ENCODE peak calls at places on chromosome 4, in five cellular contexts. L, O, I, D and E are unnamed samples.

GRCh38 chr4:20687894-20688293 is 12.4 kb upstream of the PACRGL start:
- DNase-seq in L (no peak), O (no peak), I (no peak), D (no peak), E (no peak)

GRCh38 chr4:168536448-168536847 is 39.6 kb downstream of the PALLD start:
- DNase-seq in L (peak), O (no peak), I (no peak), D (no peak), E (peak)

GRCh38 chr4:86706923-86707597 is 112.9 kb downstream of the PTPN13 start:
- DNase-seq in L (no peak), O (no peak), I (no peak), D (no peak), E (no peak)

GRCh38 chr4:74738756-74739155 is 55.6 kb downstream of the BTC start:
- DNase-seq in L (no peak), O (no peak), I (no peak), D (no peak), E (no peak)

GRCh38 chr4:141761926-141762325 is 125.5 kb downstream of the IL15 start:
- DNase-seq in L (no peak), O (no peak), I (no peak), D (no peak), E (no peak)

GRCh38 chr4:110005461-110006056 is 92.9 kb downstream of the EGF start:
- DNase-seq in L (peak), O (peak), I (no peak), D (peak), E (peak)

GRCh38 chr4:116585240-116585639 is 500.1 kb downstream of the TRAM1L1 start:
- DNase-seq in L (no peak), O (no peak), I (no peak), D (no peak), E (no peak)

GRCh38 chr4:153148796-153149195 is 55.4 kb upstream of the TRIM2 start:
- DNase-seq in L (no peak), O (no peak), I (no peak), D (no peak), E (no peak)

GRCh38 chr4:81486502-81486901 is 14.8 kb upstream of the RASGEF1B start:
- DNase-seq in L (no peak), O (no peak), I (no peak), D (no peak), E (no peak)

GRCh38 chr4:5365071-5366008 is 314.1 kb downstream of the STK32B start:
- DNase-seq in L (no peak), O (peak), I (peak), D (peak), E (peak)

GRCh38 chr4:65310586-65310985 is 359.7 kb downstream of the EPHA5 start:
- DNase-seq in L (no peak), O (no peak), I (no peak), D (no peak), E (no peak)

GRCh38 chr4:73707918-73708577 is 32.3 kb upstream of the CXCL8 start:
- DNase-seq in L (peak), O (no peak), I (no peak), D (no peak), E (peak)

GRCh38 chr4:46937493-46937892 is 28.4 kb upstream of the COX7B2 start:
- DNase-seq in L (no peak), O (no peak), I (no peak), D (no peak), E (no peak)

GRCh38 chr4:144575181-144575580 is 70.8 kb upstream of the HHIP start:
- DNase-seq in L (no peak), O (no peak), I (no peak), D (no peak), E (no peak)

GRCh38 chr4:18566970-18567799 is 545.6 kb upstream of the LCORL start:
- DNase-seq in L (no peak), O (no peak), I (no peak), D (peak), E (no peak)

DNA sequence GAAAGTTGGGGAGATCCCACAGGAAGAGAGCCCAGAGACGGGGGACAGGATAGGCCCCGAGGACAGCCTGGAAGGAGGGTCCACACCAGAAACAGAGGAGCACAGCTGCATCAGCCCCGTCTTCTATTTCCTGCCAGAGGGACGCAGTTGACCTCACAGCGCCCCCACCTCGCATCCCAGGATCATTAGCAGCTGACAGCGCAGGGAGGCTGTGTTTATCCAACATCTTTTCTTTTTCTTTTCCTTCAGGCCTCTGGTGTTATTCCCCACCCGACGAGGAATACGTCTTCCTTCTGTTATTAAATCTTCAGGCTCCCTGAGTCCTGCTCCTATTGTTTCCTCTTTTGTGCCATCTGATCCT is 75.4 kb downstream of the DCHS2 start:
- DNase-seq in L (peak), O (no peak), I (no peak), D (peak), E (no peak)
- TF ChIP-seq ZNF274 in L (no peak), O (no peak), I (no peak), D (no peak), E (no peak)

GRCh38 chr4:13833171-13833804 is 205.8 kb upstream of the BOD1L1 start:
- DNase-seq in L (no peak), O (no peak), I (no peak), D (no peak), E (no peak)

DNA sequence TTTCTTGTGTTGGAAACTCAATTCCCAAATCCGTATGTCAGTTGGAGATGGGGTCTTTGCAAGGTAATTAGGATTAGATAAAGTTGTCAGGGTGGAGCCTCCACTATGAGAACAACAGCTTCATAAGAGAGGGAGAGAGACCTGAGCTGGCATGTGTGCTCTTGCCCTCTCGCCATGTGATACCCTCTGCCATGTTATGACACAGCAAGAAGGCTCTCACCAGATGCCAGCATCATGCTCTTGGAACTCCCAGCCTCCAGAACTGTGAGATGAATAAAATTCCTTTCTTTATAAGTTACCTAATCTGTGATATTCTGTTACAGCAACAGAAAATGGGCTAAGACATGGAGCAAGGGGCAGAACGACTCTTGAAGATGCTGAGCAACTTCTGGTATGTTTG is 201.9 kb upstream of the BOD1L1 start:
- DNase-seq in L (no peak), O (no peak), I (no peak), D (no peak), E (no peak)
- TF ChIP-seq RAD21 in L (no peak), O (no peak), I (no peak), D (no peak), E (no peak)

GRCh38 chr4:22439947-22440346 is 75.9 kb downstream of the ADGRA3 start:
- DNase-seq in L (no peak), O (no peak), I (no peak), D (no peak), E (no peak)
- TF ChIP-seq ZNF274 in L (no peak), O (no peak), I (no peak), D (no peak), E (no peak)

DNA sequence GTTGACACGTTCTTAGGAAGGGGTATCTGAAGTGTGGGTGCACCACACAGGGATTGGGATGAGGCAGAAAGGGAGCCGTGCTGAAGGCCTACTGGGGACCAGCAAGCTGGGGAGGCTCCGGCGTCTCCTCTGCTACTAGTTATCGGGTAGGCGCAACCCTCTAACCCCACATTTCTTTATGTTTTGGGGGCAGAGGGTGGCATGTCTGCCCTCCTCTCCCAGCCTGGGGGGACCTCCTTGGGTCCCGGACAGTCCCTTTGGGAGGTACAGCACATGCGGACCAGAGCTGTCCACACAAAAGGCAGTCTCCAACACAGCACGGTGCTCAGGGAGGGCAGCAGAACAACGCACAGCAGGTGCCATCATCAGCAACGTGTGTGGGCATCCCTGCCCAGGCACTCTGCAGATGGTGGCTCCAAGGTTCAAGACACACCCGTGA is 33.2 kb downstream of the WDR1 start:
- DNase-seq in L (no peak), O (no peak), I (no peak), D (no peak), E (no peak)
- TF ChIP-seq RAD21 in L (no peak), O (no peak), I (no peak), D (no peak), E (no peak)

GRCh38 chr4:184474261-184475095 is at the start of gene IRF2:
- DNase-seq in L (peak), O (peak), I (peak), D (peak), E (peak)

GRCh38 chr4:184473265-184473514 is 1.2 kb downstream of the IRF2 start:
- DNase-seq in L (no peak), O (no peak), I (no peak), D (no peak), E (no peak)

GRCh38 chr4:184476660-184477059 is 2.3 kb upstream of the IRF2 start:
- DNase-seq in L (no peak), O (no peak), I (no peak), D (no peak), E (no peak)

GRCh38 chr4:184473515-184474260 is 662 bp downstream of the IRF2 start:
- DNase-seq in L (no peak), O (no peak), I (no peak), D (no peak), E (no peak)

GRCh38 chr4:184475096-184475461 is 729 bp upstream of the IRF2 start:
- DNase-seq in L (peak), O (no peak), I (no peak), D (no peak), E (no peak)
- TF ChIP-seq ZNF274 in L (no peak), O (no peak), I (no peak), D (no peak), E (no peak)

GRCh38 chr4:102454981-102455690 is 46.0 kb upstream of the NFKB1 start:
- DNase-seq in L (no peak), O (no peak), I (no peak), D (no peak), E (no peak)

GRCh38 chr4:102453827-102454226 is 47.3 kb upstream of the NFKB1 start:
- DNase-seq in L (no peak), O (no peak), I (no peak), D (no peak), E (no peak)

GRCh38 chr4:102452854-102453253 is 48.3 kb upstream of the NFKB1 start:
- DNase-seq in L (no peak), O (no peak), I (no peak), D (no peak), E (no peak)

GRCh38 chr4:102455750-102456149 is 45.4 kb upstream of the NFKB1 start:
- DNase-seq in L (no peak), O (no peak), I (no peak), D (no peak), E (no peak)

DNA sequence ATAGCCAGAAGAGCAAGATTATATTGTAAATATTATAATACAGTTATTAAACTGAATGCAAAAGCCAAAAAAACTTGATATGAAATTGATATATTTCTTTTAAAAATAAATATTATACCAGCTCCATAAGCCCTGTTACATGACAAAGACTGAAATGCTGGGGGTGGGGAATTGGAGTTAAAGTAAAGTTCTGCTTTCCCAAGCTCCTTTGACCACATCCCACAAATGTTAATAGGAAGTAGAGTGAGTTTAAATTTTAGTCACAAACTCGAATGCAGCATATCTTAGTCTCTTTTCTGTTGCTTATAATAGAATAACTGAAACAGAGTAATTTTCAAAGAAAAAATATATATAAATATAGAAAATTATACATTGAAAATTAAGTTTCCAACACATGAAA is 46.9 kb upstream of the NFKB1 start:
- DNase-seq in L (no peak), O (no peak), I (no peak), D (no peak), E (no peak)
- TF ChIP-seq RAD21 in L (no peak), O (no peak), I (no peak), D (no peak), E (no peak)

GRCh38 chr4:165415910-165416309 is 37.1 kb downstream of the CPE start:
- DNase-seq in L (no peak), O (no peak), I (no peak), D (no peak), E (no peak)

GRCh38 chr4:165418116-165418515 is 39.3 kb downstream of the CPE start:
- DNase-seq in L (no peak), O (no peak), I (no peak), D (no peak), E (no peak)
- TF ChIP-seq ZNF274 in L (no peak), O (no peak), I (no peak), D (no peak), E (no peak)

GRCh38 chr4:102761902-102762301 is 1.1 kb upstream of the MANBA start:
- DNase-seq in L (no peak), O (no peak), I (no peak), D (no peak), E (no peak)

GRCh38 chr4:102760645-102761477 is at the start of gene MANBA:
- DNase-seq in L (peak), O (no peak), I (peak), D (peak), E (peak)

GRCh38 chr4:102759835-102760644 is 728 bp downstream of the MANBA start:
- DNase-seq in L (peak), O (peak), I (no peak), D (peak), E (no peak)

GRCh38 chr4:102758241-102758871 is 2.4 kb downstream of the MANBA start:
- DNase-seq in L (no peak), O (no peak), I (no peak), D (no peak), E (no peak)

GRCh38 chr4:102761478-102761790 is 666 bp upstream of the MANBA start:
- DNase-seq in L (no peak), O (no peak), I (no peak), D (peak), E (no peak)
- TF ChIP-seq RAD21 in L (no peak), O (no peak), I (no peak), D (no peak), E (no peak)

DNA sequence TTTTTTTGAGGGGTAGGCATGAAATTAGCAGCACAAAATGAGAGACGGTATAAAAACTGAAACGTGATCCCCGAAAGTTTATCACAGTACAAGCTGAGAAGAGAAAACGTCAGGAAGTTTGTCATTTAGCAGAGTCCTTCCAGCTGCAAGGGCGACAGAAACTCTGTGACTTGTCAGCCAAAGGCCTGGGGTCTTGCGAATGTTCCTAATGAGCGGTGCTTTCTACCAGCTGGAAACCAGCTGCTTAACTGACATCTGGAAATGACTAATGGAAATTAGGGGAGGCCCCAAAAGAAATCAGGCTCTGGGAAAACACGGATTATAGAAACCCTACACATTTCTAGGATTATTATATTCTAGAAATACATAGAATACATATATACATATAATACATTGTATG is 66.5 kb downstream of the CHRNA9 start:
- DNase-seq in L (no peak), O (no peak), I (no peak), D (no peak), E (no peak)
- TF ChIP-seq ZNF274 in L (no peak), O (no peak), I (no peak), D (no peak), E (no peak)